ENCODE peak calls at places on chromosome 16, in seven cellular contexts. H, C, V, G, I, Y and K are unnamed samples.
A peak's percentile ranks its signal among the peaks of the same experiment; 100 is the strongest.

GRCh38 chr16:351804-352520 is 561 bp downstream of the AXIN1 start:
- DNase-seq in H (no peak), C (no peak), G (peak; percentile 15), I (no peak), V (peak; percentile 18), Y (no peak), K (peak; percentile 50)

GRCh38 chr16:10045291-10045775 is 136.9 kb downstream of the GRIN2A start:
- DNase-seq in V (no peak), G (no peak), Y (no peak), I (no peak), C (no peak), H (peak; percentile 17), K (no peak)

GRCh38 chr16:80058236-80058635 is 457.7 kb upstream of the MAF start:
- DNase-seq in Y (no peak), V (peak; percentile 2), G (no peak), C (no peak), H (peak; percentile 73), I (no peak), K (peak; percentile 21)

GRCh38 chr16:57536306-57537193 is at the start of gene CCDC102A:
- DNase-seq in C (no peak), V (no peak), Y (peak; percentile 23), H (no peak), G (peak; percentile 27), I (no peak), K (peak; percentile 38)

GRCh38 chr16:86556576-86556975 is 1.5 kb upstream of the MTHFSD start:
- DNase-seq in V (no peak), Y (no peak), H (no peak), G (no peak), C (no peak), I (no peak), K (no peak)

GRCh38 chr16:88195911-88196465 is 186.8 kb upstream of the ZNF469 start:
- DNase-seq in H (no peak), C (no peak), V (no peak), I (no peak), Y (no peak), G (no peak), K (no peak)

GRCh38 chr16:30053376-30054015 is 12.1 kb upstream of the ALDOA start:
- DNase-seq in H (no peak), I (no peak), V (peak; percentile 76), G (no peak), C (no peak), Y (no peak), K (no peak)

GRCh38 chr16:5678371-5678770 is 580.8 kb upstream of the EEF2KMT start:
- DNase-seq in H (peak; percentile 36), G (no peak), C (no peak), V (no peak), Y (no peak), I (no peak), K (no peak)

GRCh38 chr16:84749815-84750214 is 50.0 kb downstream of the USP10 start:
- DNase-seq in V (no peak), Y (no peak), I (no peak), G (no peak), H (no peak), C (no peak), K (no peak)

GRCh38 chr16:87291944-87292343 is 25.2 kb downstream of the C16orf95 start:
- DNase-seq in G (no peak), I (no peak), V (no peak), C (no peak), H (no peak), Y (no peak), K (no peak)

GRCh38 chr16:66020061-66020460 is 346.4 kb upstream of the CDH5 start:
- DNase-seq in V (no peak), H (no peak), I (no peak), G (no peak), Y (no peak), C (no peak), K (no peak)

GRCh38 chr16:79639576-79640311 is 39.2 kb upstream of the MAF start:
- DNase-seq in I (no peak), Y (no peak), H (peak; percentile 15), V (no peak), G (no peak), C (no peak), K (no peak)

GRCh38 chr16:28623172-28623711 is 13.4 kb upstream of the SULT1A1 start:
- DNase-seq in Y (no peak), G (peak; percentile 47), V (peak; percentile 11), H (no peak), I (peak; percentile 34), C (peak; percentile 73), K (peak; percentile 79)

GRCh38 chr16:89708481-89708931 is 7.0 kb upstream of the SPATA2L start:
- DNase-seq in H (no peak), I (no peak), G (no peak), C (no peak), V (no peak), Y (no peak), K (no peak)

GRCh38 chr16:78764478-78764877 is 665.0 kb downstream of the WWOX start:
- DNase-seq in G (no peak), C (no peak), Y (no peak), I (no peak), H (no peak), V (no peak), K (no peak)

GRCh38 chr16:85464342-85465305 is 148.5 kb upstream of the GSE1 start:
- DNase-seq in V (no peak), I (peak; percentile 53), C (no peak), G (no peak), Y (no peak), H (no peak), K (no peak)

GRCh38 chr16:15777533-15778203 is 79.2 kb downstream of the MYH11 start:
- DNase-seq in I (no peak), C (peak; percentile 26), Y (no peak), H (no peak), G (no peak), V (peak; percentile 62), K (peak; percentile 28)

GRCh38 chr16:88781140-88782077 is 3.6 kb downstream of the PIEZO1 start:
- DNase-seq in G (peak; percentile 54), H (no peak), C (no peak), V (no peak), Y (no peak), I (no peak), K (peak; percentile 40)

GRCh38 chr16:86337138-86337537 is 173.2 kb upstream of the FOXF1 start:
- DNase-seq in C (no peak), V (no peak), Y (no peak), I (no peak), H (no peak), G (no peak), K (no peak)

GRCh38 chr16:88352261-88353200 is 30.2 kb upstream of the ZNF469 start:
- DNase-seq in V (no peak), I (no peak), Y (no peak), C (no peak), G (no peak), H (no peak), K (no peak)

GRCh38 chr16:27179500-27180072 is 23.7 kb upstream of the KDM8 start:
- DNase-seq in I (no peak), C (no peak), G (peak; percentile 88), Y (peak; percentile 85), V (peak; percentile 75), H (peak; percentile 93), K (peak; percentile 95)

GRCh38 chr16:82694239-82694874 is 67.6 kb downstream of the CDH13 start:
- DNase-seq in V (peak; percentile 91), C (no peak), I (no peak), G (no peak), Y (no peak), H (no peak), K (no peak)

GRCh38 chr16:23950291-23950894 is 114.6 kb downstream of the PRKCB start:
- DNase-seq in H (no peak), I (no peak), G (no peak), V (no peak), C (no peak), Y (no peak), K (no peak)

GRCh38 chr16:77443834-77444460 is 9.1 kb upstream of the ADAMTS18 start:
- DNase-seq in G (no peak), I (no peak), Y (no peak), V (no peak), H (no peak), C (no peak), K (no peak)

GRCh38 chr16:87367556-87367955 is 16.0 kb downstream of the FBXO31 start:
- DNase-seq in I (no peak), C (no peak), G (no peak), H (no peak), Y (no peak), V (no peak), K (no peak)

GRCh38 chr16:47571049-47571448 is 109.9 kb downstream of the PHKB start:
- DNase-seq in I (no peak), V (no peak), G (no peak), Y (no peak), C (no peak), H (no peak), K (no peak)

GRCh38 chr16:87757841-87758426 is 7.9 kb downstream of the KLHDC4 start:
- DNase-seq in C (no peak), G (no peak), Y (no peak), I (no peak), H (no peak), V (no peak), K (no peak)